ENCODE peak calls at places on chromosomes 7 and 10, in ten cellular contexts. W is aorta, A is prostate gland, T is body of pancreas, Y is left ventricle myocardium inferior, U is NT2/D1, O is pancreas, K is upper lobe of right lung, R is psoas muscle, S is HCT116. J is an unnamed sample.

GRCh38 chr7:108280136-108280535 is 150.0 kb upstream of the LAMB4 start:
- DNase-seq in W (no peak), A (peak; percentile 53), T (no peak), Y (no peak), U (no peak), O (no peak), K (no peak), R (no peak), S (no peak), J (no peak)

GRCh38 chr10:97103682-97104081 is 82.1 kb downstream of the SLIT1 start:
- DNase-seq in W (no peak), A (no peak), T (no peak), Y (no peak), U (no peak), O (no peak), K (no peak), R (no peak), S (no peak), J (no peak)

GRCh38 chr7:3267928-3268690 is 32.9 kb upstream of the SDK1 start:
- DNase-seq in W (no peak), A (no peak), T (no peak), Y (no peak), U (no peak), O (no peak), K (no peak), R (no peak), S (no peak), J (no peak)

GRCh38 chr10:85788570-85788969 is 578.0 kb downstream of the GRID1 start:
- DNase-seq in W (no peak), A (no peak), T (no peak), Y (no peak), U (no peak), O (no peak), K (no peak), R (no peak), S (no peak), J (no peak)

GRCh38 chr7:157692156-157693011 is 355.6 kb downstream of the DNAJB6 start:
- DNase-seq in W (peak; percentile 39), A (no peak), T (peak; percentile 8), Y (no peak), U (no peak), O (no peak), K (peak; percentile 56), R (no peak), S (no peak), J (peak; percentile 65)

GRCh38 chr7:151395036-151395367 is 14.8 kb downstream of the WDR86 start:
- DNase-seq in W (peak; percentile 27), A (no peak), T (no peak), Y (no peak), U (no peak), O (no peak), K (no peak), R (no peak), S (no peak), J (no peak)

GRCh38 chr10:128211953-128212727 is 85.9 kb upstream of the MKI67 start:
- DNase-seq in W (peak; percentile 87), A (peak; percentile 73), T (peak; percentile 85), Y (peak; percentile 82), U (peak; percentile 67), O (peak; percentile 93), K (peak; percentile 94), R (peak; percentile 80), S (peak; percentile 75), J (peak; percentile 86)

GRCh38 chr7:155380221-155380861 is 77.6 kb upstream of the EN2 start:
- DNase-seq in W (peak; percentile 74), A (peak; percentile 49), T (peak; percentile 80), Y (peak; percentile 62), U (peak; percentile 71), O (peak; percentile 87), K (peak; percentile 82), R (peak; percentile 69), S (peak; percentile 62), J (peak; percentile 87)

GRCh38 chr10:94889123-94889522 is 49.3 kb upstream of the CYP2C9 start:
- DNase-seq in W (no peak), A (no peak), T (no peak), Y (no peak), U (no peak), O (no peak), K (no peak), R (no peak), S (no peak), J (no peak)

GRCh38 chr7:134726581-134726980 is 52.9 kb upstream of the CALD1 start:
- DNase-seq in W (no peak), A (no peak), T (no peak), Y (no peak), U (no peak), O (no peak), K (no peak), R (no peak), S (no peak), J (no peak)

GRCh38 chr7:27106906-27107250 is 4.4 kb upstream of the HOXA2 start:
- DNase-seq in W (no peak), A (no peak), T (no peak), Y (no peak), U (no peak), O (no peak), K (no peak), R (no peak), S (no peak), J (no peak)
- H3K4me1 ChIP-seq in W (no peaks in the 10 kb centered on the region), A (peaks cover 3% of the 10 kb centered on the region), T (peaks cover 14% of the 10 kb centered on the region), Y (peaks cover 22% of the 10 kb centered on the region), U (peaks cover 11% of the 10 kb centered on the region), O (no peaks in the 10 kb centered on the region), K (peaks cover 18% of the 10 kb centered on the region), R (peaks cover 34% of the 10 kb centered on the region), S (peaks cover 14% of the 10 kb centered on the region), J (peaks cover 32% of the 10 kb centered on the region)

DNA sequence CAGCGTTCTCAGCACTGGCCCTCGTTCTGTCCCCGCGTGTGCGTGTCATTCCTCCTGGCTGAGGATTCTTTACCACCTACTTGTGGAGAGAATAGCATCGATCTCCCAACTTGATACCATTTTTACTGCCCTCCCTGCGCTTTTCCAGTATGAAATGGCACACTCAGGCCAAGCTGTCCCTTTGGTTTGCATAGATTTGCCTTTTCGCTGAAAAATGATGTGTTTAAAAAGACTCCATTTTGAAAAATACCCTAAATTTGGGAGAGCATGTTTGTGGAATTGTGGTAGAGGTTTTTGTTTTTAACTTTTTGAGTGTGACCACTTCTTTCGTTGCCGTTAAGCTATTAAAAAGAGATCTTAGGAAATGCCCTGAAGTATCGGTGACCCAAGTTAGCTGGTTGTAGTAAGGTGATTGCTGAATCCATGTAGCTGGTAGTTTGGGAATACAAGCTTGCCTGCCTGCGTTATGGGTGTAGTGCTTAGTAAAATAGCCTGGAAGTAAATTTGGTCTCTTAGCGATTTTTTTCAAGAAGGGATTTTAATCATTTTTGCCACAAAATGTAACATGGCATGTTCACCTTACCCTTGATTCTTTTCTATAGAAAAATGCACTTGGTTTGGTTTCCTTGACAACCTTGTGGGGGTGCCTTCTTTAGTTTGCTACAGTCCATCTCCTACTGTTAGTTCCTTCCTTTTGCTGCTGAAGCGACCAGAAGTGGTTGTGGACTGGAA is 998 bp downstream of the ACTR3B start:
- DNase-seq in W (no peak), A (no peak), T (no peak), Y (no peak), U (no peak), O (no peak), K (no peak), R (no peak), S (no peak), J (no peak)
- H3K4me1 ChIP-seq in W (peaks cover 3% of the 10 kb centered on the region), A (no peaks in the 10 kb centered on the region), T (peaks cover 16% of the 10 kb centered on the region), Y (peaks cover 24% of the 10 kb centered on the region), U (no peaks in the 10 kb centered on the region), O (peaks cover 11% of the 10 kb centered on the region), K (peaks cover 10% of the 10 kb centered on the region), R (peaks cover 17% of the 10 kb centered on the region), S (peaks cover 18% of the 10 kb centered on the region), J (peaks cover 22% of the 10 kb centered on the region)

DNA sequence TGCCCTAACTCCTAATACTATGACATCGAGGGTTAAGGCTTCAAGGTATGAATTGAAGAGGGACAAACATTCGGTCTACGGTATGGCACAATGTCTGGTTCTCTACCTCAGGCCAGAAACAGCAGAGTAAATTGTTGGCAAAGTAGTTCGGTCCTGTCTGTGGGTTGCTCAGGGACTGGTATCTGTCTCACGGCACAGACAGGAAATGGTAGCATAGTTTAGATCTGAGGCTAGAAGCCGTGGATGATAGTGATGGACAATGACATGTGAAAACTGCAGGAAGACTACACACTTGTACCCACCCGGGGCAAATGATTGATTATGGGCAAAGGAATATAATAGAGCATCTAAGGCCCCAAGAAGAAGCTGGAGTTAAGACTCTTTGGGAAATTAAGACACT is 106.2 kb downstream of the TWIST1 start:
- DNase-seq in W (no peak), A (no peak), T (no peak), Y (no peak), U (no peak), O (no peak), K (no peak), R (no peak), S (no peak), J (no peak)
- H3K4me1 ChIP-seq in W (peaks cover 5% of the 10 kb centered on the region), A (no peaks in the 10 kb centered on the region), T (no peaks in the 10 kb centered on the region), Y (no peaks in the 10 kb centered on the region), U (no peaks in the 10 kb centered on the region), O (no peaks in the 10 kb centered on the region), K (no peaks in the 10 kb centered on the region), R (no peaks in the 10 kb centered on the region), S (no peaks in the 10 kb centered on the region), J (no peaks in the 10 kb centered on the region)

DNA sequence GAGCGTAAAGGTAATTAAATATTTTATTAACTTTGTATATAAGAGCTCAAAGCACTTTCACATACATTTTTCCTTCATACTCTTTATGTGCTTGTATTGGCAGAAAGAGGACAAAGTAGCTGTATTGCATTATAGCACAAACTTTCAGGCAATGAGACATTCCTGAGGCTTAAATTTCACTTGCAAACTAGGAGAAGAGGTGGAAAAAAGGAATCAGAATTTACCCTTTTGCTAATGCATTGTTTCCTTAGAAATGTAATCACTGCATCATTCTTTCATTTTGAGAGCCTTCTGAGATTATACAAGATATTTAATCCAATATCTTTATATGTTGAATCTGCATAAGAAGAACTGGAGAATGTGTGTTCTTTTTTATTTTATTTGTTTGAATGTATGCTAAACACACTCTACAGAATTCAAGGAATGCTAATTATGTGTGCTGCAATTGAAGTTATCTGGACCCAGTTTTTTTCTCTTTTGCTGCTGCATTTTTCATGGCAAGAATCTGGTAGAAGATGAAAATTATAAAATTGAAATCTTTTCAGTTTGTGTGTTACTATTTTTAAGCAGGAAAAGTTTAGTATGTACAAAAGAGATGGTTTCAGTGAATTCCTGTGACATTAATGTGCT is 185.1 kb downstream of the NXPH1 start:
- DNase-seq in W (no peak), A (no peak), T (no peak), Y (no peak), U (no peak), O (no peak), K (no peak), R (no peak), S (no peak), J (no peak)
- H3K4me1 ChIP-seq in W (no peaks in the 10 kb centered on the region), A (no peaks in the 10 kb centered on the region), T (no peaks in the 10 kb centered on the region), Y (no peaks in the 10 kb centered on the region), U (no peaks in the 10 kb centered on the region), O (no peaks in the 10 kb centered on the region), K (no peaks in the 10 kb centered on the region), R (no peaks in the 10 kb centered on the region), S (no peaks in the 10 kb centered on the region), J (no peaks in the 10 kb centered on the region)

DNA sequence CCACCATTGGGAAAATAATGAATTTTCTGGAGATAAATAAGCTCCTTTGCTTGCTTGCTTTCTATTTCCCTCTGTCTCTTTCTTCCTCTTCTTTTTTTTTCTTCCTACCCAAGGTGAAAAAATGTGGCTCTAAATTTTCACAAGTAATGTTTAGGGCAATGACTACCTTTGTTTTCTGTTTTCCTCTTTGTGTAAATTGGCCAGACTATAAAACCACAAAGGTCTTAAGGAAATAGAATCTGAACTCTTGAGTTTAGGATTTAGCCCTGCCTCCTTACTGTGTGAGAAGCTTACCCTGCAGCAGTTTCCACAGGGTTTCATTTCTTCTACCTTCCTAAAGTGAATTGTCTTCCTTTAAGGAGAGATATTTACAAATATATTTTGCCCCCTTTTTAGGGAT is 330.4 kb downstream of the ARL4A start:
- DNase-seq in W (no peak), A (no peak), T (no peak), Y (no peak), U (no peak), O (no peak), K (no peak), R (no peak), S (peak; percentile 36), J (no peak)
- H3K4me1 ChIP-seq in W (no peaks in the 10 kb centered on the region), A (no peaks in the 10 kb centered on the region), T (no peaks in the 10 kb centered on the region), Y (peaks cover 7% of the 10 kb centered on the region), U (peaks cover 3% of the 10 kb centered on the region), O (no peaks in the 10 kb centered on the region), K (no peaks in the 10 kb centered on the region), R (no peaks in the 10 kb centered on the region), S (peaks cover 60% of the 10 kb centered on the region), J (no peaks in the 10 kb centered on the region)